ENCODE peak calls at places on chromosomes 6 and 20, in six cellular contexts. X, I, L, K, A and E are unnamed samples.

GRCh38 chr6:74073429-74073828 is 377.4 kb downstream of the CD109 start:
- DNase-seq in L (no peak), K (no peak), I (no peak), A (no peak), X (no peak), E (no peak)

GRCh38 chr6:31968326-31968725 is 3.6 kb downstream of the DXO start:
- DNase-seq in X (no peak), A (no peak), K (no peak), L (no peak), I (no peak), E (no peak)

GRCh38 chr6:167270499-167271307 is 20.4 kb upstream of the UNC93A start:
- DNase-seq in A (no peak), I (no peak), X (no peak), K (no peak), L (no peak), E (no peak)

GRCh38 chr20:2386516-2387179 is 5.9 kb downstream of the TGM6 start:
- DNase-seq in X (no peak), L (no peak), A (no peak), K (no peak), I (peak), E (no peak)

GRCh38 chr20:36479938-36480337 is 61.4 kb upstream of the MYL9 start:
- DNase-seq in A (no peak), L (peak), X (no peak), K (no peak), I (no peak), E (no peak)

GRCh38 chr6:105744815-105745214 is 341.3 kb upstream of the PRDM1 start:
- DNase-seq in L (no peak), I (no peak), K (no peak), X (no peak), A (no peak), E (no peak)

GRCh38 chr6:107965746-107966145 is 7.7 kb upstream of the SEC63 start:
- DNase-seq in K (no peak), L (no peak), X (no peak), A (no peak), I (no peak), E (no peak)

GRCh38 chr6:329888-330691 is 37.8 kb downstream of the DUSP22 start:
- DNase-seq in X (no peak), A (no peak), K (no peak), I (no peak), L (peak), E (peak)

GRCh38 chr6:99349620-99350141 is at the start of gene FAXC:
- DNase-seq in X (peak), I (peak), A (no peak), L (peak), K (peak), E (peak)

GRCh38 chr6:154466139-154466538 is 44.3 kb downstream of the CNKSR3 start:
- DNase-seq in A (no peak), X (no peak), L (no peak), I (no peak), K (no peak), E (no peak)

GRCh38 chr6:77492529-77492928 is 29.2 kb upstream of the HTR1B start:
- DNase-seq in L (no peak), A (no peak), X (no peak), I (no peak), K (peak), E (no peak)

GRCh38 chr20:740162-740561 is 28.1 kb downstream of the SLC52A3 start:
- DNase-seq in I (no peak), A (no peak), X (no peak), K (no peak), L (no peak), E (no peak)

GRCh38 chr6:89022747-89023289 is 57.7 kb upstream of the PNRC1 start:
- DNase-seq in K (no peak), I (no peak), L (no peak), X (no peak), A (no peak), E (no peak)

GRCh38 chr6:2449572-2449940 is 204.2 kb upstream of the GMDS start:
- DNase-seq in A (no peak), L (no peak), K (no peak), I (no peak), X (no peak), E (no peak)

GRCh38 chr6:148175511-148176188 is 167.0 kb upstream of the SASH1 start:
- DNase-seq in X (no peak), I (no peak), L (no peak), K (no peak), A (no peak), E (no peak)

GRCh38 chr6:134132494-134133141 is 80.2 kb upstream of the SLC2A12 start:
- DNase-seq in A (no peak), K (no peak), X (no peak), L (no peak), I (no peak), E (no peak)

GRCh38 chr6:46876126-46876525 is 45.6 kb downstream of the ADGRF5 start:
- DNase-seq in L (no peak), X (peak), K (no peak), I (peak), A (no peak), E (no peak)

GRCh38 chr6:79432726-79433125 is 104.5 kb downstream of the LCA5 start:
- DNase-seq in L (no peak), I (no peak), A (no peak), X (no peak), K (no peak), E (no peak)

GRCh38 chr20:34626978-34627377 is 49.9 kb downstream of the PIGU start:
- DNase-seq in A (no peak), I (no peak), X (no peak), L (no peak), K (no peak), E (peak)

GRCh38 chr6:108675226-108676160 is 114.8 kb downstream of the FOXO3 start:
- DNase-seq in X (no peak), A (no peak), K (no peak), L (no peak), I (no peak), E (no peak)

GRCh38 chr20:58637466-58638198 is 13.5 kb upstream of the STX16 start:
- DNase-seq in A (no peak), X (no peak), L (no peak), I (no peak), K (no peak), E (no peak)

GRCh38 chr20:19621072-19621471 is 137.0 kb upstream of the RIN2 start:
- DNase-seq in X (no peak), I (no peak), A (no peak), K (no peak), L (no peak), E (peak)

GRCh38 chr6:34919651-34920050 is 30.6 kb downstream of the ANKS1A start:
- DNase-seq in X (no peak), A (no peak), I (peak), L (no peak), K (no peak), E (peak)

GRCh38 chr20:51372176-51372803 is 170.2 kb downstream of the NFATC2 start:
- DNase-seq in A (no peak), I (peak), X (peak), L (peak), K (peak), E (peak)

GRCh38 chr6:140671926-140672325 is 1297.5 kb upstream of the CITED2 start:
- DNase-seq in L (no peak), A (no peak), X (no peak), K (no peak), I (peak), E (peak)

GRCh38 chr6:33761922-33762629 is 15.4 kb upstream of the IP6K3 start:
- DNase-seq in I (peak), L (peak), X (peak), A (no peak), K (peak), E (peak)

GRCh38 chr6:79302341-79302740 is 67.9 kb upstream of the HMGN3 start:
- DNase-seq in A (no peak), K (no peak), X (no peak), L (no peak), I (no peak), E (no peak)

GRCh38 chr6:161128680-161129196 is 137.2 kb downstream of the MAP3K4 start:
- DNase-seq in X (no peak), A (no peak), K (no peak), I (no peak), L (no peak), E (no peak)

GRCh38 chr6:17628873-17629272 is 28.8 kb downstream of the FAM8A1 start:
- DNase-seq in L (no peak), I (no peak), A (no peak), K (no peak), X (no peak), E (no peak)

GRCh38 chr6:31216208-31216898 is 45.9 kb upstream of the POU5F1 start:
- DNase-seq in X (no peak), A (no peak), K (no peak), I (no peak), L (no peak), E (peak)

GRCh38 chr6:88492824-88493223 is 326.7 kb upstream of the CNR1 start:
- DNase-seq in K (peak), X (peak), L (peak), I (peak), A (no peak), E (peak)

GRCh38 chr20:34578521-34579147 is 20.1 kb downstream of the MAP1LC3A start:
- DNase-seq in X (no peak), I (no peak), K (no peak), A (no peak), L (no peak), E (no peak)

GRCh38 chr6:136012198-136012884 is 160.8 kb downstream of the PDE7B start:
- DNase-seq in X (no peak), A (no peak), K (no peak), L (no peak), I (peak), E (no peak)

GRCh38 chr6:112180095-112180820 is 74.1 kb downstream of the LAMA4 start:
- DNase-seq in X (peak), K (peak), A (no peak), I (peak), L (peak), E (peak)

GRCh38 chr6:11110921-11111768 is at the start of gene ERVFRD-1:
- DNase-seq in K (no peak), X (no peak), A (no peak), I (no peak), L (no peak), E (no peak)

GRCh38 chr20:50405235-50405914 is 104.8 kb upstream of the PTPN1 start:
- DNase-seq in X (no peak), K (peak), I (no peak), A (no peak), L (no peak), E (no peak)

GRCh38 chr6:108714012-108714773 is 134.0 kb upstream of the ARMC2 start:
- DNase-seq in I (no peak), A (no peak), K (no peak), X (no peak), L (no peak), E (peak)

GRCh38 chr6:5205877-5206840 is 54.6 kb downstream of the LYRM4 start:
- DNase-seq in K (peak), X (no peak), A (no peak), I (peak), L (no peak), E (peak)

GRCh38 chr20:43963872-43964791 is 49.5 kb downstream of the TOX2 start:
- DNase-seq in K (no peak), I (no peak), L (no peak), A (no peak), X (no peak), E (peak)
- TF ChIP-seq MYC in K (no peak), I (no peak), L (no peak), A (no peak), X (no peak), E (no peak)

DNA sequence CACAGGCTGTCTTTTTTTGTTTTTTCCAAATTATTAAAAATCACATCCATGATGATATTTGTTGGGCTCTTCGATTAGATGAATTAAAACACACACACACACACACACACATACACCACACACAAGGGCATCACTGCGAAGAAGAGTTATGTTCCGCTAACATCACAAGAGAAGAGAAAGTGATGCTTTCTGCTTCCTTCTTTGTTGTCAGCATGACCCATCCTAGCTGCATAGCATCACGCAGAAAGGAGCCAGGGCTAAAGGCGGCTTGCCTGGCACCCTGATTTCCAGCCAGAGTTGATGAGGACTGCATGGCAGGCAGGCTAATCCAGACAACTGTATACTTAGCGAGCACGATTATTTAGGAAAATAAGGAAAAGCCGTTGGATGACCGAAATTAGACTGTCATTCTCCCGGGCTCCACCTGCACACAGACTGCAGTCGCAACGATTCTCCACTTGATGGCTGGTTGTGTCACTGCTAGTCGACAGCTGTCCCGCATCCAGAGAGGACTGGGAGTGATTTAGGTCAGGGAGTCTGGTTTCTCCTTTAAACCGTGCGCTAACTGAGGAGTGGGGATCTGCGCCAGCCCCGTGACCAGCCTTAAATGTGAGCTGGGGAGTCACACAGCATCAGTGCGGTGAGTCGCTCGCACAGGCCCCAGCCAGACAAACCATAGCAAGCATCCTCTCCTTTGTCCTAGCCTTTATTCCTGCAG is 70.6 kb upstream of the SOX4 start:
- DNase-seq in I (no peak), A (no peak), K (no peak), L (no peak), X (peak), E (no peak)
- TF ChIP-seq CTCF in I (no peak), A (no peak), K (peak), L (no peak), X (no peak), E (no peak)

GRCh38 chr20:48638546-48638945 is 189.3 kb downstream of the PREX1 start:
- DNase-seq in A (no peak), K (no peak), X (no peak), I (peak), L (no peak), E (peak)
- TF ChIP-seq MYC in A (no peak), K (no peak), X (no peak), I (peak), L (no peak), E (no peak)

GRCh38 chr6:44223471-44224153 is at the start of gene SLC29A1:
- DNase-seq in I (peak), K (peak), X (peak), L (peak), A (no peak), E (peak)
- TF ChIP-seq CTCF in I (peak), K (peak), X (no peak), L (no peak), A (no peak), E (no peak)

GRCh38 chr6:41640436-41640835 is 2.2 kb downstream of the MDFI start:
- DNase-seq in X (no peak), I (no peak), K (no peak), A (no peak), L (no peak), E (peak)

GRCh38 chr6:41637179-41638001 is 878 bp upstream of the MDFI start:
- DNase-seq in I (peak), A (no peak), X (no peak), K (no peak), L (no peak), E (no peak)

GRCh38 chr6:41639556-41640371 is 1.5 kb downstream of the MDFI start:
- DNase-seq in A (no peak), I (no peak), K (no peak), L (no peak), X (no peak), E (no peak)

GRCh38 chr6:41638002-41638800 is at the start of gene MDFI:
- DNase-seq in K (no peak), L (no peak), A (no peak), X (no peak), I (peak), E (no peak)

DNA sequence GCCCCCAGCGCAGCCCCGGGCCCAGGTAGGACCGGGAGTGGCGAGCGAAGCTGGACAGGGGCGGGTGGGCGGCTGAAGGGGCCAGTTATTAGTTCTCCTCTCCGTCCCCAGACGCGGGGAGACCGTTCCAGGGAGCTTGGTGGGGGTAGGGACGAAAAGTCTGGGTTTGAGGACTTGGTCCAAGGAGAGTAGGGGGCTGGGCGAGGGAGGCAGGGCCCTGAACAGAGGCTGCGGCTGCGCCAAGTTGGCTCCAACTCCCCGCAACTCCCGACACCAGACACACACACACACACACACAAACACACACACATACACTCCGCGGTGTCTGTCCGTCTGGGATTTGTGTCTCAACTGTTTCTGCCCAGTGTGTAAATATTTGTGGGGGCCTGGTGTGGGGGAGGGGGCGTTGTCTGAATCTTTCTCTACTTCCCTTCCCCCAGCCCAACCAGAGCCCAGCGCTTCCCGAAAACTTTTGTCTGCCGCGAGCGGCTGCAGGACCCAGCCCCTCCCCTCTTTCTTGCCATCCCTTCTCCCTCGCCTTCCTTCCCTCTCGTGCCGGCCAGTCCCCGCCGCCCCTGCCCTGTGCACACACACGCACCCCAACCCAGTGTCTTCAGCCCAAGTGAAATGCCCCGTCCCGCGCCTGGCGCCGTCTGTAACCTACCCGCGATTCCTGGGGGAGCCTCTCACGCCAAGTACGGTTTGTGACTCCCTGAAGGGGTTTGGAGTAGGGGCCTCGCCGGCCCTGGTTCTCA is 710 bp downstream of the MDFI start:
- DNase-seq in L (no peak), A (no peak), I (peak), X (no peak), K (no peak), E (peak)
- TF ChIP-seq MYC in L (no peak), A (no peak), I (no peak), X (no peak), K (no peak), E (no peak)

DNA sequence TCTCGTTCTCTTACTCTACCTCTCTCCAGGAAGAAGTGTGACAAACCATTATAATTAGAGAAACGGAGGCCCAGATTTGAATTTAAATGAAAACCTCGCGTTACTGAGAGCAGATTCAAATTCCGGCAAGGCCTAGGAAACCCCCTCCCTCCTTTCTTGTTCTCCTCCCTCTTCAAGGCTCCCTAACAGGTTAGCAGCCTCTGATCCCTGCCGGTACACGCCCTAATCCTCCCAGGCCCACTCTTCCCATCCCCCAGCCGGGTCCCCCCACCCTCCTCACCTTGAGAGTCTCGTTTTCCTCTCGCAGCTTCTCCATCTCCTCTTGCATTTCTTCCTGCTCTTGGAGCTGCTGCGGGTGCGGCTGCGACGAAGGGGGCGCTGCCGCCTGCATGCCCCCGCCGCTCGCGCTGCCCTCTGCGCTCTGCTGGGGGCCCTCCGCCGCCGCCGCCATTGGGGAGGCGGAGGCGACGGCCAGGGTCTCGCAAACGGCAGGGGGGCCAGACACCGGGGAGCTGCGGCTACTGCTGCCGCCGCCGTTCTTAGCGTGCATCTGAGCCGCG is 3.8 kb downstream of the MTCL3 start:
- DNase-seq in I (no peak), X (no peak), A (no peak), K (no peak), L (no peak), E (no peak)
- TF ChIP-seq CTCF in I (no peak), X (no peak), A (no peak), K (peak), L (no peak), E (no peak)

DNA sequence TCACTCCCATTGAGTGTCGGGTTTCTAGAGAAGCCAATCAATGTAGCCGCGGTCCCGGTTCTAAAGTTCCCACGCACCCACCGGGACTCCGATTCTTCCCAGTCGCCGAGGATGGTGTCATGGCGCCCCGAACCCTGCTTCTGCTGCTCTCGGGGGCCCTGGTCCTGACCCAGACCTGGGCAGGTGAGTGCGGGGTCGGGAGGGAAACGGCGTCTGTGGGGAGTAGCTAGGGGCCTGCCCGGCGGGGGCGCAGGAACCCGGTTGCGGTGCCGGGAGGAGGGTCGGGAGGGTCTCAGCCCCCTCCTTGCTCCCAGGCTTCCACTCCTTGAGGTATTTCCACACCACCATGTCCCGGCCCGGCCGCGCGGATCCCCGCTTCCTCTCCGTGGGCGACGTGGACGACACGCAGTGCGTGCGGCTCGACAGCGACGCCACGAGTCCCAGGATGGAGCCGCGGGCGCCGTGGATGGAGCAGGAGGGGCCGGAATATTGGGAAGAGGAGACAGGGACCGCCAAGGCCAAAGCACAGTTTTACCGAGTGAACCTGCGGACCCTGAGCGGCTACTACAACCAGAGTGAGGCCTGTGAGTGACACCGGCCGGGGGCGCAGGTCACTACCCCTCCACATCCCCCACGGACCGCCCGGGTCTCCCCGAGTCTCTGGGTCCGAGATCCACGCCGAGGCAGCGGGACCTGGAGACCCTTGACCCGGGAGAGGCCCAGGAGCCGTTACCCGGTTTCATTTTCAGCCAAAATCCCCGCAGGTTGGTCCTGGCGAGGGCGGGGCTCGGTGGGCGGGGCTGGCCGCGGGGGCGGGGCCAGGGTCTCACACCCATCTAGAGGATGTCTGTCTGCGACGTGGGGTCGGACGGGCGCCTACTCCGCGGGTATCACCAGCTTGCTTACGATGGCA is 35.2 kb upstream of the HLA-G start:
- DNase-seq in X (peak), K (no peak), L (peak), A (no peak), I (peak), E (no peak)
- TF ChIP-seq MYC in X (no peak), K (no peak), L (no peak), A (no peak), I (no peak), E (no peak)